ENCODE peak calls at places on chromosomes 12 and 14, in nine cellular contexts. J is activated CD4-positive, CD25-positive, alpha-beta regulatory T cell; E is heart right ventricle; F is activated naive CD4-positive, alpha-beta T cell treated with Interleukin-2 at 50 U/mL for 16 hours; K is frontal cortex; M is substantia nigra; R is fibroblast of mammary gland; O is AG10803; Z is activated T-cell treated with anti-CD3 and anti-CD28 coated beads for 24 hours. Y is an unnamed sample.

GRCh38 chr12:75623631-75624118 is 112.3 kb upstream of the KRR1 start:
- DNase-seq in J (no peak), E (no peak), F (no peak), K (no peak), M (no peak), R (peak), O (peak), Z (no peak), Y (no peak)

GRCh38 chr12:109679716-109680520 is 33.7 kb upstream of the FAM222A start:
- DNase-seq in J (no peak), E (no peak), F (no peak), K (no peak), M (no peak), R (no peak), O (no peak), Z (no peak), Y (no peak)

GRCh38 chr12:72832024-72832423 is 559.9 kb downstream of the TRHDE start:
- DNase-seq in J (no peak), E (peak), F (no peak), K (no peak), M (no peak), R (no peak), O (no peak), Z (no peak), Y (no peak)

GRCh38 chr14:21991130-21991529 is 317.5 kb upstream of the OR4E1 start:
- DNase-seq in J (no peak), E (no peak), F (no peak), K (no peak), M (no peak), R (no peak), O (no peak), Z (no peak), Y (no peak)

GRCh38 chr12:49541911-49542505 is 3.2 kb downstream of the KCNH3 start:
- DNase-seq in J (no peak), E (no peak), F (no peak), K (no peak), M (no peak), R (no peak), O (no peak), Z (no peak), Y (no peak)

GRCh38 chr12:92593734-92594402 is 108.9 kb upstream of the PLEKHG7 start:
- DNase-seq in J (peak), E (peak), F (peak), K (no peak), M (no peak), R (peak), O (peak), Z (peak), Y (no peak)

GRCh38 chr12:130202201-130202600 is 39.9 kb downstream of the FZD10 start:
- DNase-seq in J (no peak), E (no peak), F (no peak), K (no peak), M (no peak), R (no peak), O (no peak), Z (no peak), Y (no peak)

GRCh38 chr12:106282457-106283097 is 20.0 kb upstream of the TCP11L2 start:
- DNase-seq in J (no peak), E (peak), F (peak), K (peak), M (no peak), R (peak), O (peak), Z (peak), Y (no peak)

GRCh38 chr12:78559441-78559840 is 305.1 kb upstream of the SYT1 start:
- DNase-seq in J (no peak), E (no peak), F (no peak), K (no peak), M (no peak), R (no peak), O (peak), Z (no peak), Y (no peak)

GRCh38 chr12:89453579-89453978 is 71.0 kb downstream of the GALNT4 start:
- DNase-seq in J (no peak), E (peak), F (no peak), K (no peak), M (no peak), R (peak), O (peak), Z (no peak), Y (no peak)

GRCh38 chr12:28222081-28222700 is 31.9 kb downstream of the CCDC91 start:
- DNase-seq in J (no peak), E (no peak), F (peak), K (no peak), M (no peak), R (no peak), O (no peak), Z (peak), Y (no peak)

GRCh38 chr14:89721991-89722390 is 232.5 kb downstream of the EFCAB11 start:
- DNase-seq in J (no peak), E (no peak), F (no peak), K (no peak), M (no peak), R (no peak), O (peak), Z (no peak), Y (no peak)

GRCh38 chr12:119593578-119594398 is at the start of gene TMEM233:
- DNase-seq in J (no peak), E (peak), F (no peak), K (peak), M (no peak), R (no peak), O (no peak), Z (no peak), Y (no peak)

GRCh38 chr12:68229956-68230355 is 4.3 kb upstream of the IL26 start:
- DNase-seq in J (no peak), E (no peak), F (no peak), K (no peak), M (no peak), R (no peak), O (no peak), Z (no peak), Y (no peak)

GRCh38 chr12:15662303-15662980 is 126.7 kb downstream of the EPS8 start:
- DNase-seq in J (no peak), E (no peak), F (no peak), K (no peak), M (no peak), R (peak), O (peak), Z (no peak), Y (no peak)

GRCh38 chr14:95500772-95501401 is 15.6 kb downstream of the SYNE3 start:
- DNase-seq in J (no peak), E (no peak), F (no peak), K (no peak), M (no peak), R (peak), O (peak), Z (no peak), Y (peak)

GRCh38 chr14:59630281-59630963 is 53.8 kb upstream of the CCDC175 start:
- DNase-seq in J (no peak), E (no peak), F (no peak), K (peak), M (no peak), R (peak), O (no peak), Z (no peak), Y (peak)

GRCh38 chr14:100142073-100143040 is 17.1 kb downstream of the DEGS2 start:
- DNase-seq in J (no peak), E (peak), F (no peak), K (no peak), M (no peak), R (no peak), O (no peak), Z (no peak), Y (no peak)

GRCh38 chr12:55720071-55720564 is at the start of gene RDH5:
- DNase-seq in J (no peak), E (no peak), F (no peak), K (no peak), M (no peak), R (peak), O (peak), Z (no peak), Y (no peak)

GRCh38 chr12:84508943-84509342 is 403.7 kb downstream of the SLC6A15 start:
- DNase-seq in J (no peak), E (no peak), F (no peak), K (no peak), M (no peak), R (no peak), O (peak), Z (no peak), Y (no peak)

GRCh38 chr12:21912318-21912717 is 28.9 kb downstream of the ABCC9 start:
- DNase-seq in J (no peak), E (no peak), F (no peak), K (no peak), M (no peak), R (peak), O (no peak), Z (no peak), Y (no peak)

GRCh38 chr12:101490286-101490920 is 15.3 kb downstream of the SPIC start:
- DNase-seq in J (no peak), E (peak), F (no peak), K (no peak), M (no peak), R (no peak), O (no peak), Z (no peak), Y (no peak)

GRCh38 chr12:110860833-110861291 is 14.1 kb downstream of the CCDC63 start:
- DNase-seq in J (no peak), E (no peak), F (no peak), K (no peak), M (no peak), R (no peak), O (no peak), Z (no peak), Y (no peak)

GRCh38 chr12:108518101-108518715 is 3.1 kb downstream of the FICD start:
- DNase-seq in J (no peak), E (no peak), F (no peak), K (no peak), M (no peak), R (no peak), O (no peak), Z (no peak), Y (no peak)

GRCh38 chr14:65478596-65478995 is 66.1 kb downstream of the FUT8 start:
- DNase-seq in J (no peak), E (no peak), F (no peak), K (no peak), M (no peak), R (peak), O (peak), Z (no peak), Y (no peak)

GRCh38 chr14:103121846-103122577 is 1.2 kb upstream of the TNFAIP2 start:
- DNase-seq in J (no peak), E (peak), F (no peak), K (no peak), M (no peak), R (peak), O (peak), Z (no peak), Y (no peak)

GRCh38 chr14:50830044-50830931 is 674 bp downstream of the NIN start:
- DNase-seq in J (peak), E (peak), F (peak), K (peak), M (peak), R (no peak), O (peak), Z (peak), Y (peak)

GRCh38 chr14:88424573-88424972 is 39.1 kb downstream of the SPATA7 start:
- DNase-seq in J (no peak), E (no peak), F (no peak), K (no peak), M (no peak), R (peak), O (peak), Z (no peak), Y (no peak)

GRCh38 chr12:101039848-101040531 is 170.0 kb downstream of the SLC5A8 start:
- DNase-seq in J (no peak), E (no peak), F (no peak), K (no peak), M (no peak), R (peak), O (no peak), Z (no peak), Y (no peak)

GRCh38 chr12:102474438-102475064 is 5.8 kb downstream of the IGF1 start:
- DNase-seq in J (no peak), E (no peak), F (no peak), K (no peak), M (no peak), R (peak), O (no peak), Z (no peak), Y (no peak)

GRCh38 chr14:103527408-103528157 is 1.4 kb upstream of the TRMT61A start:
- DNase-seq in J (no peak), E (no peak), F (peak), K (no peak), M (no peak), R (peak), O (peak), Z (peak), Y (no peak)

GRCh38 chr12:48765753-48766162 is 23.1 kb downstream of the ADCY6 start:
- DNase-seq in J (no peak), E (no peak), F (no peak), K (no peak), M (no peak), R (peak), O (peak), Z (no peak), Y (peak)

GRCh38 chr12:29807125-29807524 is 23.4 kb upstream of the TMTC1 start:
- DNase-seq in J (no peak), E (no peak), F (no peak), K (no peak), M (no peak), R (peak), O (no peak), Z (no peak), Y (no peak)

GRCh38 chr14:79279645-79280399 is 931.5 kb downstream of the DIO2 start:
- DNase-seq in J (no peak), E (no peak), F (no peak), K (no peak), M (no peak), R (peak), O (no peak), Z (no peak), Y (no peak)